ENCODE peak calls at places on chromosome 7, in ten cellular contexts. Q is left colon; S is NCI-H2081; H is activated CD8-positive, alpha-beta T cell treated with anti-CD3 and anti-CD28 coated beads, Interleukin-2, amount 10 ng/mL, durations not matched to agents 7 days and 5 days; Z is osteocyte; K is IMR-90; T is tibial artery; G is sigmoid colon; A is H7; E is LoVo. L is an unnamed sample.

GRCh38 chr7:67056683-67057082 is 60.0 kb downstream of the TYW1 start:
- DNase-seq in E (no peak), S (no peak), K (no peak), Z (no peak), T (no peak), A (no peak), Q (no peak), G (no peak), H (no peak), L (no peak)

GRCh38 chr7:44587843-44588711 is 6.0 kb upstream of the TMED4 start:
- DNase-seq in E (peak; percentile 58), Q (no peak), H (peak; percentile 81), G (no peak), T (no peak), K (peak; percentile 66), A (peak; percentile 14), S (peak; percentile 52), Z (no peak), L (no peak)

GRCh38 chr7:141333459-141333858 is 217.8 kb upstream of the AGK start:
- DNase-seq in H (no peak), A (peak; percentile 68), T (no peak), G (no peak), S (no peak), K (no peak), E (no peak), Q (no peak), Z (no peak), L (no peak)

GRCh38 chr7:80411621-80412020 is 100.2 kb downstream of the GNAT3 start:
- DNase-seq in H (no peak), E (no peak), A (no peak), G (no peak), T (no peak), Q (no peak), K (peak; percentile 23), S (no peak), Z (no peak), L (no peak)

GRCh38 chr7:45136106-45137060 is 21.2 kb upstream of the RAMP3 start:
- DNase-seq in H (peak; percentile 85), Z (no peak), E (peak; percentile 80), S (peak; percentile 78), A (peak; percentile 87), Q (no peak), K (peak; percentile 74), G (no peak), T (peak; percentile 75), L (no peak)

GRCh38 chr7:36280840-36281812 is 108.5 kb upstream of the ANLN start:
- DNase-seq in E (peak; percentile 83), Q (peak; percentile 71), G (peak; percentile 90), A (peak; percentile 74), S (peak; percentile 79), K (peak; percentile 90), T (peak; percentile 86), Z (no peak), H (no peak), L (peak; percentile 85)

GRCh38 chr7:87220734-87221215 is 1.2 kb upstream of the TMEM243 start:
- DNase-seq in A (no peak), G (no peak), T (no peak), Q (no peak), E (peak; percentile 19), H (peak; percentile 32), K (no peak), Z (no peak), S (peak; percentile 43), L (no peak)

GRCh38 chr7:64102656-64103400 is 57.6 kb downstream of the ZNF727 start:
- DNase-seq in A (no peak), G (peak; percentile 30), H (no peak), K (no peak), Z (peak; percentile 79), T (peak; percentile 35), S (no peak), Q (no peak), E (no peak), L (no peak)

GRCh38 chr7:22675917-22676343 is 51.1 kb upstream of the IL6 start:
- DNase-seq in Z (no peak), K (peak; percentile 86), S (no peak), Q (no peak), T (no peak), G (no peak), H (peak; percentile 71), A (no peak), E (no peak), L (no peak)

GRCh38 chr7:30594055-30594539 is 581 bp upstream of the GARS1 start:
- DNase-seq in Z (no peak), K (peak; percentile 24), S (peak; percentile 63), Q (peak; percentile 53), H (peak; percentile 54), A (peak; percentile 65), E (peak; percentile 70), T (peak; percentile 71), G (peak; percentile 71), L (no peak)

GRCh38 chr7:44884553-44885393 is 557 bp downstream of the PURB start:
- DNase-seq in S (peak; percentile 66), G (peak; percentile 82), E (peak; percentile 20), H (peak; percentile 65), Z (peak; percentile 88), A (peak; percentile 72), K (peak; percentile 67), T (peak; percentile 76), Q (peak; percentile 50), L (peak; percentile 88)

GRCh38 chr7:87339373-87339897 is 6.0 kb upstream of the CROT start:
- DNase-seq in Q (no peak), A (no peak), G (no peak), K (no peak), S (no peak), Z (no peak), T (no peak), H (no peak), E (no peak), L (no peak)

GRCh38 chr7:149005427-149006344 is 22.6 kb downstream of the PDIA4 start:
- DNase-seq in Z (no peak), A (peak; percentile 94), K (peak; percentile 55), H (peak; percentile 87), Q (peak; percentile 69), E (peak; percentile 65), T (peak; percentile 87), G (peak; percentile 92), S (peak; percentile 53), L (peak; percentile 95)

GRCh38 chr7:133484135-133484534 is 231.3 kb downstream of the EXOC4 start:
- DNase-seq in T (no peak), A (no peak), K (no peak), H (peak; percentile 57), Z (no peak), Q (no peak), G (no peak), S (no peak), E (peak; percentile 29), L (no peak)

GRCh38 chr7:101608772-101609713 is 20.1 kb downstream of the MYL10 start:
- DNase-seq in Q (peak; percentile 62), H (no peak), K (no peak), S (no peak), A (peak; percentile 73), E (peak; percentile 11), Z (no peak), T (no peak), G (no peak), L (peak; percentile 68)

GRCh38 chr7:99042957-99043356 is 101.0 kb downstream of the SMURF1 start:
- DNase-seq in K (peak; percentile 15), T (no peak), S (peak; percentile 6), Q (no peak), E (no peak), A (no peak), G (no peak), H (no peak), Z (no peak), L (no peak)

L was measured in left lung.